ENCODE peak calls at places on chromosomes 7 and 10, in five cellular contexts. J is dorsolateral prefrontal cortex, V is body of pancreas, Z is 8988T, D is iris pigment epithelial cell. R is an unnamed sample.
A peak's percentile ranks its signal among the peaks of the same experiment; 100 is the strongest.

GRCh38 chr10:21827308-21827707 is 176.2 kb downstream of the DNAJC1 start:
- DNase-seq in J (no peak), V (no peak), Z (no peak), D (no peak), R (no peak)

GRCh38 chr10:92087750-92088395 is 164.3 kb downstream of the BTAF1 start:
- DNase-seq in J (peak; percentile 84), V (peak; percentile 74), Z (peak; percentile 52), D (peak; percentile 84), R (no peak)

GRCh38 chr7:2105917-2106316 is 126.8 kb downstream of the MAD1L1 start:
- DNase-seq in J (no peak), V (no peak), Z (no peak), D (no peak), R (no peak)

GRCh38 chr10:87094373-87095240 is at the start of the genes GLUD1 and SHLD2:
- DNase-seq in J (peak; percentile 80), V (peak; percentile 94), Z (peak; percentile 84), D (peak; percentile 85), R (peak; percentile 81)

GRCh38 chr7:133789951-133790350 is 337.2 kb upstream of the LRGUK start:
- DNase-seq in J (peak; percentile 14), V (no peak), Z (no peak), D (peak; percentile 7), R (no peak)

GRCh38 chr10:5575482-5576153 is 50.9 kb downstream of the CALML3 start:
- DNase-seq in J (no peak), V (no peak), Z (no peak), D (peak; percentile 62), R (no peak)

GRCh38 chr10:93445097-93445960 is 36.8 kb downstream of the MYOF start:
- DNase-seq in J (peak; percentile 52), V (peak; percentile 100), Z (no peak), D (peak; percentile 99), R (no peak)

GRCh38 chr7:3264693-3265339 is 36.2 kb upstream of the SDK1 start:
- DNase-seq in J (no peak), V (no peak), Z (no peak), D (no peak), R (no peak)

GRCh38 chr7:100166966-100167911 is 1.2 kb downstream of the GAL3ST4 start:
- DNase-seq in J (no peak), V (no peak), Z (peak; percentile 10), D (no peak), R (no peak)

GRCh38 chr10:26931223-26931622 is 70.5 kb upstream of the ABI1 start:
- DNase-seq in J (no peak), V (peak; percentile 30), Z (no peak), D (no peak), R (no peak)

GRCh38 chr10:95355241-95355779 is 64.5 kb upstream of the PDLIM1 start:
- DNase-seq in J (no peak), V (no peak), Z (no peak), D (no peak), R (no peak)

GRCh38 chr7:1698221-1698620 is 28.1 kb downstream of the ELFN1 start:
- DNase-seq in J (no peak), V (no peak), Z (no peak), D (no peak), R (no peak)

GRCh38 chr7:75638607-75639070 is 100.1 kb downstream of the HIP1 start:
- DNase-seq in J (no peak), V (peak; percentile 60), Z (peak; percentile 54), D (no peak), R (no peak)

GRCh38 chr7:139570119-139570518 is 46.6 kb downstream of the CLEC2L start:
- DNase-seq in J (peak; percentile 83), V (no peak), Z (peak; percentile 50), D (no peak), R (no peak)

GRCh38 chr10:98272245-98272644 is 4.3 kb upstream of the LOXL4 start:
- DNase-seq in J (no peak), V (no peak), Z (no peak), D (no peak), R (no peak)

GRCh38 chr10:75508814-75509306 is 77.4 kb downstream of the LRMDA start:
- DNase-seq in J (no peak), V (no peak), Z (no peak), D (no peak), R (no peak)

GRCh38 chr7:33774762-33775523 is 130.4 kb upstream of the BMPER start:
- DNase-seq in J (peak; percentile 53), V (peak; percentile 40), Z (no peak), D (peak; percentile 89), R (no peak)

GRCh38 chr7:158824028-158824427 is 5.3 kb downstream of the ESYT2 start:
- DNase-seq in J (no peak), V (no peak), Z (no peak), D (no peak), R (peak; percentile 39)

GRCh38 chr10:8137272-8137680 is 82.8 kb downstream of the GATA3 start:
- DNase-seq in J (no peak), V (no peak), Z (no peak), D (no peak), R (peak; percentile 2)

GRCh38 chr7:51186531-51186930 is 130.1 kb downstream of the COBL start:
- DNase-seq in J (peak; percentile 61), V (no peak), Z (no peak), D (no peak), R (no peak)

GRCh38 chr7:120989571-120990220 is 1.2 kb downstream of the CPED1 start:
- DNase-seq in J (no peak), V (peak; percentile 10), Z (no peak), D (no peak), R (no peak)

GRCh38 chr10:106705576-106706526 is 458.7 kb downstream of the SORCS1 start:
- DNase-seq in J (peak; percentile 85), V (peak; percentile 63), Z (no peak), D (peak; percentile 64), R (no peak)

GRCh38 chr10:49072166-49072885 is 43.0 kb downstream of the VSTM4 start:
- DNase-seq in J (no peak), V (no peak), Z (no peak), D (no peak), R (no peak)